ENCODE peak calls at places on chromosome 4, in five cellular contexts. C is heart right ventricle, S is osteocyte, F is neural progenitor cell, V is suprapubic skin. Z is an unnamed sample.
A peak's percentile ranks its signal among the peaks of the same experiment; 100 is the strongest.

GRCh38 chr4:126604273-126604867 is 1028.4 kb upstream of the INTU start:
- DNase-seq in C (no peak), S (no peak), F (peak; percentile 57), V (no peak), Z (no peak)

GRCh38 chr4:46370531-46370930 is 19.4 kb downstream of the GABRA2 start:
- DNase-seq in C (no peak), S (no peak), F (no peak), V (no peak), Z (no peak)

GRCh38 chr4:92636038-92636825 is 332.5 kb downstream of the GRID2 start:
- DNase-seq in C (no peak), S (no peak), F (no peak), V (no peak), Z (no peak)

GRCh38 chr4:122797405-122798094 is 29.1 kb upstream of the FGF2 start:
- DNase-seq in C (no peak), S (no peak), F (no peak), V (no peak), Z (no peak)

GRCh38 chr4:20623936-20624335 is 76.3 kb upstream of the PACRGL start:
- DNase-seq in C (no peak), S (no peak), F (no peak), V (no peak), Z (no peak)

GRCh38 chr4:77014256-77014655 is 61.5 kb downstream of the CCNI start:
- DNase-seq in C (no peak), S (no peak), F (no peak), V (no peak), Z (no peak)

GRCh38 chr4:159221280-159221679 is 118.4 kb downstream of the RAPGEF2 start:
- DNase-seq in C (no peak), S (no peak), F (no peak), V (no peak), Z (no peak)

GRCh38 chr4:81470456-81471327 is 1.0 kb downstream of the RASGEF1B start:
- DNase-seq in C (peak; percentile 31), S (no peak), F (peak; percentile 54), V (peak; percentile 74), Z (no peak)

GRCh38 chr4:1204286-1204827 is 32.0 kb upstream of the SPON2 start:
- DNase-seq in C (no peak), S (peak; percentile 25), F (no peak), V (no peak), Z (peak; percentile 45)

GRCh38 chr4:161254375-161254774 is 909.4 kb downstream of the FSTL5 start:
- DNase-seq in C (no peak), S (no peak), F (no peak), V (no peak), Z (no peak)

GRCh38 chr4:71692963-71693362 is 90.9 kb downstream of the GC start:
- DNase-seq in C (no peak), S (no peak), F (no peak), V (no peak), Z (no peak)

GRCh38 chr4:19823781-19824180 is 427.9 kb upstream of the SLIT2 start:
- DNase-seq in C (no peak), S (no peak), F (no peak), V (no peak), Z (no peak)

GRCh38 chr4:4406455-4407298 is 19.8 kb downstream of the NSG1 start:
- DNase-seq in C (no peak), S (no peak), F (no peak), V (no peak), Z (no peak)

GRCh38 chr4:139795476-139795875 is 129.9 kb downstream of the MGST2 start:
- DNase-seq in C (no peak), S (no peak), F (no peak), V (no peak), Z (no peak)

GRCh38 chr4:162767090-162767489 is 399.6 kb downstream of the NAF1 start:
- DNase-seq in C (no peak), S (no peak), F (no peak), V (no peak), Z (no peak)

GRCh38 chr4:20829958-20830357 is 129.7 kb downstream of the PACRGL start:
- DNase-seq in C (no peak), S (no peak), F (no peak), V (no peak), Z (no peak)

GRCh38 chr4:16329132-16329796 is 103.0 kb upstream of the TAPT1 start:
- DNase-seq in C (no peak), S (no peak), F (no peak), V (no peak), Z (no peak)

GRCh38 chr4:3075652-3075981 is 1.1 kb downstream of the HTT start:
- DNase-seq in C (no peak), S (no peak), F (no peak), V (no peak), Z (no peak)

GRCh38 chr4:3074846-3075651 is 568 bp downstream of the HTT start:
- DNase-seq in C (peak; percentile 28), S (peak; percentile 86), F (peak; percentile 88), V (peak; percentile 82), Z (peak; percentile 75)

GRCh38 chr4:3073158-3074077 is 920 bp downstream of the HTT-AS start:
- DNase-seq in C (no peak), S (no peak), F (peak; percentile 59), V (peak; percentile 76), Z (no peak)

GRCh38 chr4:3071811-3072210 is 2.5 kb downstream of the HTT-AS start:
- DNase-seq in C (no peak), S (no peak), F (no peak), V (no peak), Z (no peak)

GRCh38 chr4:3074078-3074845 is at the start of the genes HTT and HTT-AS:
- DNase-seq in C (peak; percentile 99), S (peak; percentile 99), F (peak; percentile 97), V (peak; percentile 99), Z (peak; percentile 97)
- TF ChIP-seq CTCF in C (no peak), S (no peak), F (peak; percentile 19), V (no peak), Z (peak; percentile 37)

DNA sequence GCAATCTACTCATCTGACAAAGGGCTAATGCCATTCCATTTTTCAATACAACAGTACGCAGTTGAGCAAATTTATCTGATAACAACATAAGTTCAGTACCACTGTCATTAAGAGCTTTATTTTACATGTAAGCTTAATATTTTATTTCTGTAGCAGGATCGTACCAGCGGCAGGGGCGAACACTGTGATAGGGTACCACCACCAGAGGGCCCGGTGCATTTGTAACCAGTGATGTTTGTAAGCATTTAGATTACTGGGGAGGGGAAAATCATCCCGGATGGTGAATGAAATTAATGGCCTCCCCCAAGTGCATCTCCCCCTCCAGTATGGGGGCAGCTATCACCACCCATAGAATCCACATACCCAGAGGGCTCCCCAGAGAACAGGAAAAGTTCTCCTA is 179.0 kb downstream of the ADGRA3 start:
- DNase-seq in C (no peak), S (no peak), F (no peak), V (no peak), Z (no peak)
- TF ChIP-seq CTCF in C (no peak), S (no peak), F (peak; percentile 33), V (no peak), Z (no peak)

DNA sequence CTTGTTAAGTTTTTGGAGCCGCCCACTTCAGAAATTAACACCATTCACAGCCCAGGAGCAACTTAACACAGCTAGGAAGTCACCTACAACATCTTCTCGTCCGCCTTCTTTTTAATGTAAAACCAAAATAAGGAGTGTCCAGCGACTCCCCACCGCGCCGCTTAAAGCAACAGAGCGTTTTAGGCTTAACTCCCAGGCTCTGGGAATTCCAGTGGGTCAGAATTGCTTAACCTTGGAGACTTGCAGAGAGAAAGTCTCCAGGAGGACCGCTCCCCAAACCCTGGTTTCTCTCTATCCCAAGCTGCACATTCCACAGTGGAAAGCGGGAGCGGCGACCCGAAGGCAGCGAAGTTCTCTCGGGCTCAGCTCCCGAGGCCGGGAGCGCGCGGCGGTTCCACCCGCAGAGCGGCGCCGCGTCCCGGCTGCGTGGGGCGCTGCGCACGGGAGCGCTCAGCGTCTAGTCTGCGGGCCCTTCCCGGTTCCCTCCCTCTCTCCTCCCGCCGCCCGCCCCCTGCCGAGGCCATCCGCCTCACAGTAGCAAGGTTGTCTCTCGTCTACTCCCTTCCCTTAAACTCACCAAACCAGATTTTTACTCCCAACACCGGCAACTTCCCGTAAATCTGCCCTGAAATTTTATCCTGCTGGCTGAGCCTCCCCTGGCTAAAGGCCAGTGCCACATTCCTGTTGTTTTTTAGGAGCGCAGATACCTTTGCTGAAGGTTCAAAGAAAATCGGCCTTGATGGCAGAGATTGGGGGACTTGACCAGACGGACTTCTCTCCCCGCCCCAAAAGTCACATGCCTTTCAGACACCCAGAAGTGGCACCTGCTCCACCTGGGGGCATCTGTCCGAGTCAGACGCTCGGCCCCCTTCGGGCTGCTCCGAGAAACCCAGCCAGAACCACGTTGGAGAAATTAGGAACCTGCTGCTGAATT is at the start of gene RBM47:
- DNase-seq in C (peak; percentile 67), S (no peak), F (peak; percentile 78), V (peak; percentile 79), Z (peak; percentile 78)
- TF ChIP-seq CTCF in C (no peak), S (no peak), F (peak; percentile 11), V (no peak), Z (peak; percentile 24)

GRCh38 chr4:55445921-55446577 is 50.3 kb downstream of the TMEM165 start:
- DNase-seq in C (no peak), S (no peak), F (no peak), V (no peak), Z (no peak)

GRCh38 chr4:55444822-55445221 is 49.1 kb downstream of the TMEM165 start:
- DNase-seq in C (no peak), S (no peak), F (peak; percentile 24), V (no peak), Z (no peak)

GRCh38 chr4:55447826-55448225 is 52.1 kb downstream of the TMEM165 start:
- DNase-seq in C (no peak), S (no peak), F (no peak), V (no peak), Z (no peak)

GRCh38 chr4:55447108-55447708 is 51.5 kb downstream of the TMEM165 start:
- DNase-seq in C (no peak), S (no peak), F (no peak), V (no peak), Z (no peak)

DNA sequence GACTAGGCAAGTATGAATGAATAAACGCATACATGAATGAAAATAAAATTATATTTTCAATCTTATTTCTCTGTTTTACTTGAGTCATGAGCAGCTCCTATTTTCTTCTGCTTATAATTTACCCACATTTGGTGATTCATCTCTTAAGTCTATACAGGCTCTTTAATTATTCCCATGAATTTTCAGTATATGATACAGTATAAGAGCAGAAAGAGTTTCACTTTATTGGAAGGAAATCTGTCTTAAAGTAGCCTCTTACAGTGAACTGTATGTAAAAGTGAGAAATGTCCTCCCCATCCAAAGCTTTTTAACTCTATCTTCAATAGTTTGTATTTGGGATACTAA is 50.8 kb downstream of the TMEM165 start:
- DNase-seq in C (no peak), S (no peak), F (no peak), V (no peak), Z (no peak)
- TF ChIP-seq CTCF in C (no peak), S (no peak), F (no peak), V (no peak), Z (no peak)

GRCh38 chr4:180962268-180962667 is 1280.9 kb upstream of the TENM3 start:
- DNase-seq in C (no peak), S (no peak), F (no peak), V (no peak), Z (no peak)

DNA sequence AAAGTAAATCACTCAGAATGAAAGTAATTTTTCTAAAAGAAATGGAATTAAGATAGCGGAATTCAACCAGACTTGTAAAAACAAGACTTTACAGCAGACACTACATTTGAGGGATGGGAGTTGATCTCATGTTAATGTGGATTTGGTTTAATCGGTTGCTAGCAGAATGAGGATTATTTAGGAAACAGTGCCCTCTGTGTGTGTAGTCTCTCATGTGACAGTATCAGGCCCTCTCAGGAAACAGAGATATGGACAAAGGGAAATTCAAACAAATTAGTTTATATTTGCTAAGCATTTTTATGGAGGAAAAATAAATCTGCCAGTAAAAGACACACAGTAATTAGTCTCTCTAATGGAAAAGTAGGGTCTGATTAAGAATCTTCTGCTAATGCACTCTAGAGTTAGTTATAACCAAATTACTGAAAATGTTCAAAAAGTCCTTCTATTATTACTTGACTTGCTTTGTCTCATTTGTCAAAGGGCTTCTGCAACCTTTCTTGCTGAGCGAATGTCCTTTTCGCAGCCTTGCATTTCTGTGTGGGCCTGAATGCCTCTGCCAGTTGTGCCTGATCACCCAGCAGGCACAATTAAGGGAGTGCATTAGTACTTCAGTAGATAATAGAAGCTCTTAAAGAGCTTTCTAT is 1282.3 kb upstream of the TENM3 start:
- DNase-seq in C (no peak), S (no peak), F (peak; percentile 70), V (no peak), Z (no peak)
- TF ChIP-seq CTCF in C (no peak), S (peak; percentile 33), F (peak; percentile 34), V (no peak), Z (peak; percentile 45)